ENCODE peak calls at places on chromosomes 3 and 15, in four cellular contexts. O is CD8-positive, alpha-beta memory T cell; P is upper lobe of left lung; S is CD8-positive, alpha-beta T cell. T is an unnamed sample. For H3K4me1, the result is how much of the 10 kb centered on the place peaks cover.

GRCh38 chr3:100260081-100260684 is 609 bp upstream of the TBC1D23 start:
- DNase-seq in O (no peak), S (no peak), P (peak), T (no peak)

GRCh38 chr3:41649129-41649739 is 312.7 kb downstream of the ULK4 start:
- DNase-seq in P (peak), O (no peak), S (no peak), T (no peak)

GRCh38 chr15:62545392-62546227 is 380.5 kb upstream of the C2CD4B start:
- DNase-seq in O (no peak), P (no peak), S (no peak), T (peak)

GRCh38 chr3:144516029-144516428 is 544.4 kb downstream of the DIPK2A start:
- DNase-seq in S (no peak), P (no peak), O (no peak), T (no peak)

GRCh38 chr15:34039506-34040123 is 611 bp upstream of the AVEN start:
- DNase-seq in S (no peak), O (peak), P (no peak), T (no peak)

GRCh38 chr3:170614214-170614966 is 28.5 kb upstream of the SLC7A14 start:
- DNase-seq in O (no peak), P (no peak), S (no peak), T (no peak)

GRCh38 chr15:74866090-74866489 is 7.1 kb downstream of the SCAMP2 start:
- DNase-seq in P (no peak), S (no peak), O (no peak), T (no peak)

GRCh38 chr15:79283252-79284048 is 928 bp downstream of the ANKRD34C start:
- DNase-seq in S (peak), O (no peak), P (peak), T (no peak)

GRCh38 chr3:4421121-4421520 is 45.9 kb downstream of the SUMF1 start:
- DNase-seq in O (no peak), P (no peak), S (no peak), T (no peak)

GRCh38 chr15:65833501-65834220 is 35.6 kb upstream of the RAB11A start:
- DNase-seq in O (no peak), S (peak), P (no peak), T (no peak)

GRCh38 chr3:41224120-41224806 is 25.0 kb downstream of the CTNNB1 start:
- DNase-seq in P (no peak), O (no peak), S (no peak), T (no peak)

GRCh38 chr3:154050766-154051165 is 70.4 kb upstream of the ARHGEF26 start:
- DNase-seq in P (no peak), O (no peak), S (no peak), T (no peak)

GRCh38 chr15:40941528-40942336 is 11.5 kb upstream of the CHAC1 start:
- DNase-seq in S (peak), P (peak), O (peak), T (peak)

GRCh38 chr3:82643948-82644347 is 882.5 kb upstream of the GBE1 start:
- DNase-seq in O (no peak), S (no peak), P (no peak), T (no peak)

GRCh38 chr3:148998715-148999413 is 7.5 kb downstream of the GYG1 start:
- DNase-seq in P (no peak), O (peak), S (no peak), T (no peak)

GRCh38 chr3:184347321-184348056 is 10.1 kb downstream of the FAM131A start:
- DNase-seq in P (no peak), S (no peak), O (no peak), T (no peak)

GRCh38 chr15:85151861-85152260 is 170.2 kb downstream of the PDE8A start:
- DNase-seq in S (no peak), P (no peak), O (no peak), T (no peak)

GRCh38 chr15:85157344-85157743 is 175.7 kb downstream of the PDE8A start:
- DNase-seq in O (no peak), S (no peak), P (no peak), T (no peak)

GRCh38 chr15:85154061-85154460 is 172.4 kb downstream of the PDE8A start:
- DNase-seq in O (no peak), P (no peak), S (no peak), T (no peak)

GRCh38 chr15:85155857-85156256 is 174.2 kb downstream of the PDE8A start:
- DNase-seq in O (no peak), S (no peak), P (no peak), T (no peak)

GRCh38 chr15:85155360-85155759 is 173.7 kb downstream of the PDE8A start:
- DNase-seq in S (no peak), O (no peak), P (no peak), T (no peak)
- H3K4me1 ChIP-seq in S (under half), O (under half), P (under half), T (under half)

GRCh38 chr3:46868301-46868700 is 5.1 kb upstream of the MYL3 start:
- DNase-seq in P (peak), S (no peak), O (no peak), T (no peak)
- H3K4me1 ChIP-seq in P (under half), S (under half), O (under half), T (half or more)

GRCh38 chr15:98667521-98668179 is 19.3 kb downstream of the IGF1R start:
- DNase-seq in P (no peak), S (no peak), O (no peak), T (no peak)

GRCh38 chr15:98668566-98669308 is 20.4 kb downstream of the IGF1R start:
- DNase-seq in O (no peak), S (no peak), P (no peak), T (no peak)

GRCh38 chr15:98669638-98670037 is 21.3 kb downstream of the IGF1R start:
- DNase-seq in P (no peak), O (no peak), S (no peak), T (no peak)

GRCh38 chr15:98666441-98666840 is 18.1 kb downstream of the IGF1R start:
- DNase-seq in P (no peak), O (no peak), S (no peak), T (no peak)

DNA sequence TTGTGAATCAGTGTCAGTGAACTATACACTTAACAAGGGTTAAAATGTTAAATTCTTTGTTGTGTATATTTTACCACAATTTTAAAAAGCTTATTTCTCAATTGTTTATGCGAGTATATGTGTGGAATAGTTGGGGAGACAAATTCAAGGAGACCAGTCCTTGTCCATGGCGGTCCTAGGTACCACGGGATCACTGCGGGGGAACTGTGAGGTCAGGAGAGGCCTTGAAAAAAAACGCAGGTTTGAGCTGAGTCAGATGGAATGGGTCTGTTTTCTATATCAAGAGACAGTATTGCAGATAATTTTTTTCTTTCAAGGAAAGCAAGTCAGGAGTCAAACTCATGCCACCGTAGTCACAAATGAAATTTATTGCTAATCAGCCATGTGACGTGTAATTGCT is 18.5 kb downstream of the IGF1R start:
- DNase-seq in P (no peak), O (no peak), S (no peak), T (no peak)
- H3K4me1 ChIP-seq in P (half or more), O (under half), S (half or more), T (half or more)

DNA sequence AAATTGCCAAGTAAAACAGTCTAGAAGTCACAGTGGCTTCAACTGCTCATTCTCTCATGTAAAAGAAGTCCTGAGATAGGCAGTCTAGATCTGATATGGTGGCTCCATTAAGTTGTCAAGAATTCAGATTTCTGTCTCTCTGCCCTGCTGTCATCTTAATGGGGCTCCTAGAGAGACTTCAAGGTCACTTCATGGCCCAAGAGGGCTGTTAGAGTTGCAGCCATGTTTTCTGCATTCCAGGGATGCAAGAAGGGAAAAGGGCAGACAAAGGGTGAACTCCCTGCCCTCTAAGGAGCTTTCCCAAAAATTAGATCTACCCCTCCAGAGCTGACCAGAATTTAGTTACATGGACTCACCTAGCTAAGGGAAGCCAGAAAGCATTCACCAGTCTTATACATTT is 23.1 kb downstream of the ABHD2 start:
- DNase-seq in O (no peak), S (no peak), P (no peak), T (no peak)
- H3K4me1 ChIP-seq in O (under half), S (under half), P (half or more), T (half or more)

DNA sequence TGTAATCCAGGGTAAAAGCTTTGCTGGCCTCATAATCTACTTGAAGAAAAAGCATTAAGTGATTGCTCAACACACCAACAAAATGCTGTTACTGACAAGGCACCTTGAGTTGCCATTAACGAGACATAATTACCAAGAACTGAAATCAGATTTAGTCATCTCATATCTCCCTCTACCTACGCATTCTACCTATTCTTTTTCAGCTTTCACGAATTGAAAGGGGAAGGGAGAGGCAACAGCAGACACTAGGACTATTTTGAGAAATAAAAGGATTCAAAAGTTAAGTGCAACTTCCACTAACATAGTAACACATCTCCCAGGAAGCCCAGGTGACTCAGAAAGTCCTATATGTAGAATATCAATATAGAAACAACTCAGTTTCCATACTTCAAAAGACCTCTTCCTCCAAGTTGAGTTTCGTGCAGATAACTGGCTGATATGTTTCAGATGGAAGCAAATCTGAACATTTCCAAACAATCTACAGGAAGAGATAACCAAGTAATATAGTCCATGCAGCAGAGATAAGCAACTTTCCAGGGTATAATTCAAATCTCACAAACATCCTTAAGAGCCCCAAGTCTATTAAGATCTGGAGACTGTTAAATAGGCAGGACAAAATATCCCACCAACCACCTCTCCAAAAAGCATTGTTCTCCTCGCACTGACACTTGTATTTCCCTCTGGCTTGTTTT is 1.9 kb downstream of the OSBPL10 start:
- DNase-seq in P (no peak), S (no peak), O (no peak), T (no peak)
- H3K4me1 ChIP-seq in P (under half), S (under half), O (under half), T (under half)

GRCh38 chr15:57691082-57691481 is 15.4 kb upstream of the POLR2M start:
- DNase-seq in O (no peak), S (no peak), P (no peak), T (no peak)
- H3K4me1 ChIP-seq in O (under half), S (under half), P (under half), T (under half)

GRCh38 chr3:123346726-123347125 is 102.2 kb downstream of the ADCY5 start:
- DNase-seq in O (no peak), S (no peak), P (no peak), T (no peak)
- H3K4me1 ChIP-seq in O (under half), S (under half), P (under half), T (under half)

GRCh38 chr3:129599607-129600006 is 6.9 kb downstream of the PLXND1 start:
- DNase-seq in S (no peak), P (peak), O (no peak), T (no peak)
- H3K4me1 ChIP-seq in S (under half), P (half or more), O (under half), T (half or more)

GRCh38 chr3:172159962-172160538 is 120.7 kb downstream of the FNDC3B start:
- DNase-seq in S (no peak), O (no peak), P (no peak), T (no peak)
- H3K4me1 ChIP-seq in S (under half), O (under half), P (under half), T (under half)